ENCODE peak calls at places on chromosomes 6 and 20, in four cellular contexts. R, O, U and K are unnamed samples.

GRCh38 chr6:28648035-28648877 is 122.6 kb downstream of the GPX5 start:
- DNase-seq in O (peak), R (peak), U (peak), K (no peak)

GRCh38 chr6:144006731-144007454 is 1.2 kb downstream of the PLAGL1 start:
- DNase-seq in O (no peak), U (no peak), R (peak), K (no peak)

GRCh38 chr6:63576985-63577712 is 4.9 kb downstream of the LOC128125822 start:
- DNase-seq in R (no peak), U (no peak), O (no peak), K (no peak)

GRCh38 chr6:105066836-105067235 is 109.9 kb downstream of the LIN28B start:
- DNase-seq in R (no peak), O (no peak), U (no peak), K (no peak)

GRCh38 chr20:38790210-38791053 is 15.1 kb upstream of the PPP1R16B start:
- DNase-seq in R (peak), O (no peak), U (peak), K (no peak)

GRCh38 chr6:56297022-56297995 is 49.9 kb upstream of the COL21A1 start:
- DNase-seq in O (no peak), U (no peak), R (no peak), K (no peak)

GRCh38 chr20:17169575-17170136 is 57.2 kb upstream of the PCSK2 start:
- DNase-seq in R (no peak), U (no peak), O (no peak), K (no peak)

GRCh38 chr20:10565191-10565921 is 108.4 kb downstream of the JAG1 start:
- DNase-seq in R (no peak), U (peak), O (no peak), K (no peak)

GRCh38 chr6:150734235-150734634 is 131.3 kb upstream of the MTHFD1L start:
- DNase-seq in R (no peak), U (no peak), O (no peak), K (no peak)

GRCh38 chr6:14915888-14916832 is 329.7 kb upstream of the JARID2 start:
- DNase-seq in U (no peak), O (no peak), R (no peak), K (no peak)

GRCh38 chr6:14912226-14912625 is 333.6 kb upstream of the JARID2 start:
- DNase-seq in U (no peak), O (no peak), R (no peak), K (no peak)

GRCh38 chr6:14905201-14905600 is 340.7 kb upstream of the JARID2 start:
- DNase-seq in O (no peak), R (no peak), U (no peak), K (no peak)

GRCh38 chr6:14906621-14907020 is 339.2 kb upstream of the JARID2 start:
- DNase-seq in R (no peak), U (no peak), O (no peak), K (no peak)

DNA sequence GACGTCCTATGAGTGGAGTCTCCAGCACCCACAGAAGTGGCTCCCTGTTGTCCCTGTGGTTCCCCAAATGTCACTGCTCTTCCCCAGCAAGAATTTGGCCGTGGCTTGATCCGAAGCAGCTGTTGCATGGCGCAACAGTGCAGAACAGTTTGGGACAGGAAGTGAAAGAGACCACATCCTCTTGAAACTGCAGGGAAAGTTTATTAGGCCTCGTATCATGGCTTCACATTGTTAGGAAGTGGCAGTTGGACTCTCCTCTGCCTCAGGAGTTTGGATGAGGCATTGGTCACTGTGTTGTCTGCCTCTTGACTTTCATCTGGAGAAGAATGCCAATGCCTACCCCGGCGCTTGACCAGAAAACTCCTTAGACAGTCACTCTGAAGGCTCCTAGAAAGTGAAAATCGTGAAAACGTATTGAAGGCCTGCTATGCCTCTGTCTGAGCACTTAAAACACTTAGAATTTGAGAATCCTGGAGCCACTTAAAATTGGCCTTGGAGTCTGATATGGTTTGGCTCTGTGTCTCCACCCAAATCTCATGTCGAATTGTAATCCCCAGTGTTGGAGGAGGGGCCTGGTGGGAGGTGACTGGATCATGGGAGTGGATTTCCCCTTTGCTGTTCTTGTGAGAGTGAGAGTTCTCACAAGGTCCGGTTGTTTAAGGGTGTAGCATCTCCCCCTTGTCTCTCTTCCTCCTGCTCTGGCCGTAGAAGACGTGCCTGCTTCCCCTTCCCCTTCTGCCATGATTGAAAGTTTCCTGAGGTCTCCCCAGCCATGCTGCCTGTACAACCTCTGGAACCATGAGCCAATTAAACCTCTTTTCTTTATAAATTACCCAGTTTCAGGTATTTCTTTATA is 334.9 kb upstream of the JARID2 start:
- DNase-seq in R (no peak), O (peak), U (peak), K (peak)
- TF ChIP-seq SPI1 in R (peak), O (peak), U (peak), K (peak)

DNA sequence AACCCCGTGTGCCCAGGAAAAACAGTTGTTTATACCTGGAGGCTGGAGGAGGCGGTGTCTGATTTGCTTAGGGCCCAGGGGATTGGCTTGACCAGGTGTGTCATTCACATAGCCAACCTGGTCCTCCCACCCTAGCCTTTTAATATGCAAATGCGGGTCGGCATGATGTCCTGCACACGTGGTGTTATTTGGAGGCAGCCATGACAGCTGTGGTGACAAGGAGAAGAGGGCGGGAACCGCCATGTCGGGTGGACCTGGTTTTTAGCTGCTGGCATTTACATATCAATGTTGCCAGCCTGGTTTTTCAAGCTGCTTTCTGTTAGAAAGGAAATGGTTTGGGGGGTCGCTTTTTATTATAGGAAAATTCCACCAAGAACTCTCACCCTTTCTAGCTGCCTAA is 291.4 kb upstream of the QKI start:
- DNase-seq in U (no peak), R (no peak), O (no peak), K (no peak)
- TF ChIP-seq SPI1 in U (no peak), R (no peak), O (no peak), K (no peak)

GRCh38 chr6:126038234-126038633 is 51.9 kb downstream of the TRMT11 start:
- DNase-seq in U (no peak), O (no peak), R (no peak), K (no peak)

GRCh38 chr6:126030045-126030444 is 43.7 kb downstream of the TRMT11 start:
- DNase-seq in O (no peak), R (no peak), U (no peak), K (no peak)

GRCh38 chr6:126034671-126035070 is 48.3 kb downstream of the TRMT11 start:
- DNase-seq in U (no peak), R (no peak), O (no peak), K (no peak)

GRCh38 chr6:126035764-126036163 is 49.4 kb downstream of the TRMT11 start:
- DNase-seq in O (no peak), U (no peak), R (no peak), K (no peak)

GRCh38 chr6:126033696-126034095 is 47.4 kb downstream of the TRMT11 start:
- DNase-seq in U (peak), R (peak), O (no peak), K (no peak)
- TF ChIP-seq SPI1 in U (no peak), R (no peak), O (no peak), K (no peak)

DNA sequence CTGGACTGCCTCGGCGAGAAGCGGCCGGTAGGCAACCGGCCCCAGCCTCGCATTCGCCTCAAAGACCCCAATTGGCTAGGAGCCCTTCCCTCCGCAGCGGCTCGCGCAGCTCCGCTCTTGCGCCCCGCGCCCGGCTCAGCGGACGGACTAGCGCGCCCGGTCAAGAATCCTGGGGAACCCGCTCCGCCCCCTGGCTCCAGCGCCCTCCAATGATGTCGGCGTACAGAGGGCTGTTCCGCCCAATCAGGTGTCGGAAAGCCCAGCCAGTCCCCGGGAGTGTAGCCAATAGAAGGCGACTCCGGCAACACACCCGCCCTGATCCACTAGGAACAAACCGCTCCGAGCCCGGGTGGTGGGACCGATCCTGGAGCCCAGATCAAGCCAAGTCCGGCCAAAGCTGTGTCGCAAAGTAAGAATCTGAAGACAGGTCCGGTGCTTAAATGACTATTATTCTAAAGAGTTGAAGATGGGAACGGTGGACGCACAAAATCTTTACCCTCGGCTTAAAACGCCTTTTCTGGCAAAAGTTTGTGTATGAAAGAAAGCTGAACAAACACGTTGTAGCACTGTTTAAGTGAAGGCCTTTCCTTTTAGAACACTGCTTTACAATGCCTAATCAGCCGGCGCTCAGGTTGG is 132.2 kb downstream of the OGFRL1 start:
- DNase-seq in U (no peak), O (no peak), R (no peak), K (no peak)
- TF ChIP-seq SPI1 in U (no peak), O (no peak), R (no peak), K (no peak)

GRCh38 chr20:40207618-40208017 is 481.4 kb downstream of the MAFB start:
- DNase-seq in O (no peak), U (no peak), R (no peak), K (no peak)

GRCh38 chr20:40203032-40203431 is 486.0 kb downstream of the MAFB start:
- DNase-seq in R (no peak), O (no peak), U (no peak), K (no peak)

DNA sequence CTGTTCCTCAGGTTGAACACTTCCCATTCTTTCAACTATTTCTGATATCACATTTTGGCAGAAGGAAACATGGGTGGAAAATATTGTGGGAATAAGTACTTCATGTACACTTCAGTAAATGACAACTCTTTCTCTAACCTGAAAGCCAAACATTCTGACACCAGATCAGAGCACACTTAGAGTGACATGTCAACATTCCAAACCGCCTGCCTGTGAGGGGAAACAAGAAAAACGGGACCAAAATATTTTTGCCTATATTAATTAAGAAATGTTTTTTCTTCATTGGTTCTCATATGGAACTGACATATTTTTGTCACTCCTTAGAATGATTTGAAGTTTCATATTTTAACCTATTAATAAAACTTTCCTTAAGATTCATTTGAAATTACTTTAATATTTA is 483.1 kb downstream of the MAFB start:
- DNase-seq in O (no peak), R (no peak), U (no peak), K (no peak)
- TF ChIP-seq SPI1 in O (no peak), R (no peak), U (no peak), K (no peak)

GRCh38 chr6:113860165-113860955 is 3.2 kb downstream of the MARCKS start:
- DNase-seq in U (no peak), R (no peak), O (no peak), K (no peak)
- TF ChIP-seq SPI1 in U (no peak), R (no peak), O (no peak), K (no peak)

GRCh38 chr20:43849496-43850197 is 65.0 kb upstream of the TOX2 start:
- DNase-seq in R (no peak), O (no peak), U (no peak), K (no peak)
- TF ChIP-seq SPI1 in R (no peak), O (no peak), U (no peak), K (no peak)